ENCODE peak calls at places on chromosomes 4 and X, in ten cellular contexts. C, A, G, B, R, I, T, F, W and X are unnamed samples.

GRCh38 chr4:165355900-165356300 is 22.9 kb upstream of the CPE start:
- DNase-seq in F (peak; percentile 64), C (no peak), A (peak; percentile 9), G (no peak), B (no peak), R (peak; percentile 42), W (peak; percentile 74), T (peak; percentile 63), I (peak; percentile 32), X (peak; percentile 51)

GRCh38 chrX:1763294-1763693 is 148.4 kb downstream of the ASMT start:
- DNase-seq in C (no peak), A (no peak), B (no peak), G (no peak), I (no peak), T (no peak), F (no peak), R (no peak), W (no peak), X (peak; percentile 6)

GRCh38 chr4:74189331-74190043 is 31.6 kb downstream of the MTHFD2L start:
- DNase-seq in A (no peak), F (peak; percentile 67), R (peak; percentile 75), W (peak; percentile 20), I (peak; percentile 32), G (no peak), T (no peak), C (no peak), B (no peak), X (no peak)

GRCh38 chrX:13102636-13103035 is 58.2 kb upstream of the FAM9C start:
- DNase-seq in T (no peak), W (no peak), A (no peak), B (no peak), G (no peak), F (peak; percentile 47), I (no peak), R (peak; percentile 5), C (no peak), X (no peak)

GRCh38 chr4:39020130-39020529 is 12.1 kb downstream of the TMEM156 start:
- DNase-seq in I (no peak), T (no peak), W (no peak), B (no peak), A (no peak), C (no peak), G (no peak), F (no peak), R (peak; percentile 66), X (no peak)

GRCh38 chrX:46913710-46914109 is 1.5 kb downstream of the JADE3 start:
- DNase-seq in B (no peak), T (no peak), G (no peak), C (no peak), A (no peak), F (peak; percentile 33), W (no peak), R (peak; percentile 30), I (peak; percentile 3), X (no peak)

GRCh38 chr4:166903408-166903807 is 330.9 kb downstream of the SPOCK3 start:
- DNase-seq in R (no peak), W (no peak), C (no peak), A (no peak), T (no peak), G (no peak), B (no peak), I (no peak), F (no peak), X (no peak)

GRCh38 chr4:140326395-140326993 is 47.0 kb upstream of the SCOC start:
- DNase-seq in I (no peak), W (peak; percentile 61), T (no peak), R (peak; percentile 66), A (peak; percentile 5), F (peak; percentile 66), G (no peak), C (no peak), B (no peak), X (peak; percentile 18)

GRCh38 chr4:17385403-17385802 is 126.5 kb downstream of the QDPR start:
- DNase-seq in T (no peak), R (peak; percentile 33), F (peak; percentile 32), C (no peak), B (no peak), G (no peak), I (no peak), W (no peak), A (peak; percentile 1), X (peak; percentile 10)

GRCh38 chr4:94828882-94829281 is 71.1 kb downstream of the BMPR1B start:
- DNase-seq in I (no peak), B (no peak), G (no peak), C (no peak), R (no peak), T (no peak), F (no peak), A (no peak), W (no peak), X (no peak)

GRCh38 chr4:7322166-7322991 is 112.4 kb downstream of the PSAPL1 start:
- DNase-seq in B (no peak), A (no peak), W (no peak), I (no peak), F (peak; percentile 73), C (no peak), G (no peak), R (no peak), T (no peak), X (no peak)

GRCh38 chr4:15636818-15637217 is 18.3 kb downstream of the FBXL5 start:
- DNase-seq in I (no peak), W (no peak), R (no peak), T (no peak), B (no peak), A (no peak), G (no peak), C (no peak), F (no peak), X (no peak)

GRCh38 chrX:46754450-46755075 is 4.4 kb downstream of the SLC9A7 start:
- DNase-seq in T (peak; percentile 16), W (no peak), F (no peak), I (no peak), B (no peak), G (no peak), R (no peak), A (no peak), C (no peak), X (peak; percentile 6)

GRCh38 chr4:3470244-3471097 is 7.4 kb downstream of the DOK7 start:
- DNase-seq in A (no peak), W (no peak), G (no peak), F (no peak), B (no peak), R (peak; percentile 24), T (no peak), I (no peak), C (no peak), X (no peak)

GRCh38 chr4:62344474-62344873 is 1144.3 kb downstream of the ADGRL3 start:
- DNase-seq in R (no peak), T (no peak), A (no peak), I (no peak), C (no peak), W (no peak), G (no peak), F (no peak), B (no peak), X (no peak)

GRCh38 chr4:47852121-47852520 is 14.3 kb upstream of the CORIN start:
- DNase-seq in W (no peak), A (no peak), R (peak; percentile 18), B (no peak), F (peak; percentile 71), G (no peak), T (no peak), C (no peak), I (no peak), X (no peak)

GRCh38 chr4:106369456-106370060 is 980 bp upstream of the GIMD1 start:
- DNase-seq in C (no peak), F (peak; percentile 75), A (peak; percentile 16), T (peak; percentile 31), G (no peak), R (peak; percentile 82), W (no peak), I (peak; percentile 45), B (no peak), X (peak; percentile 56)

GRCh38 chr4:125368161-125368560 is 53.4 kb downstream of the FAT4 start:
- DNase-seq in W (peak; percentile 84), I (no peak), T (no peak), B (no peak), G (no peak), F (peak; percentile 31), R (peak; percentile 48), A (no peak), C (no peak), X (no peak)

GRCh38 chrX:101257448-101258259 is 33.5 kb downstream of the TAF7L start:
- DNase-seq in R (peak; percentile 54), B (no peak), W (no peak), F (peak; percentile 26), A (no peak), G (no peak), C (no peak), T (no peak), I (no peak), X (no peak)

GRCh38 chr4:89364559-89364958 is 57.0 kb upstream of the GPRIN3 start:
- DNase-seq in I (no peak), W (no peak), B (no peak), T (no peak), G (no peak), A (no peak), C (no peak), R (no peak), F (no peak), X (no peak)

GRCh38 chr4:20341121-20341758 is 89.5 kb downstream of the SLIT2 start:
- DNase-seq in F (no peak), R (no peak), C (no peak), W (no peak), G (no peak), I (no peak), A (no peak), B (no peak), T (no peak), X (no peak)

GRCh38 chr4:156575430-156576073 is 396.0 kb downstream of the PDGFC start:
- DNase-seq in A (no peak), T (peak; percentile 50), W (peak; percentile 32), F (peak; percentile 61), C (no peak), G (no peak), I (no peak), B (no peak), R (peak; percentile 10), X (no peak)

GRCh38 chr4:11698846-11699590 is 270.3 kb upstream of the HS3ST1 start:
- DNase-seq in F (peak; percentile 35), A (no peak), I (no peak), R (peak; percentile 39), C (no peak), B (no peak), G (no peak), T (no peak), W (no peak), X (no peak)

GRCh38 chr4:158949094-158949493 is 153.8 kb upstream of the RAPGEF2 start:
- DNase-seq in A (no peak), C (no peak), F (peak; percentile 35), R (peak; percentile 70), I (no peak), T (no peak), W (no peak), G (no peak), B (no peak), X (no peak)

GRCh38 chrX:129600981-129601424 is 53.8 kb downstream of the APLN start:
- DNase-seq in F (peak; percentile 44), W (no peak), T (no peak), G (peak; percentile 4), I (no peak), R (peak; percentile 53), B (no peak), A (peak; percentile 6), C (no peak), X (peak; percentile 30)